ENCODE peak calls at places on chromosomes 7 and 10, in ten cellular contexts. One of them, this sample, is unnamed.

GRCh38 chr10:56178210-56178609 is 182.8 kb downstream of the ZWINT start:
- DNase-seq in activated T-helper 9 cell treated with anti-CD3 and anti-CD28 coated beads, Interleukin-2, amount 50 U/mL, for 16 hours: no peak
- DNase-seq in ELR: no peak
- DNase-seq in dorsolateral prefrontal cortex: no peak
- DNase-seq in SHP77: no peak
- DNase-seq in HS-5: no peak
- DNase-seq in left ventricle myocardium superior: peak
- DNase-seq in cardiac muscle cell: no peak
- DNase-seq in activated T-cell treated with anti-CD3 and anti-CD28 coated beads for 1 hour: no peak
- DNase-seq in stimulated activated CD8-positive, alpha-beta memory T cell treated with anti-CD3 and anti-CD28 coated beads, Interleukin-15, amount 100 ng/mL, for 4 hours: no peak
- DNase-seq in this sample: no peak

GRCh38 chr10:35135861-35136260 is 9.2 kb downstream of the CREM start:
- DNase-seq in activated T-cell treated with anti-CD3 and anti-CD28 coated beads for 1 hour: no peak
- DNase-seq in activated T-helper 9 cell treated with anti-CD3 and anti-CD28 coated beads, Interleukin-2, amount 50 U/mL, for 16 hours: no peak
- DNase-seq in HS-5: no peak
- DNase-seq in SHP77: no peak
- DNase-seq in cardiac muscle cell: no peak
- DNase-seq in dorsolateral prefrontal cortex: no peak
- DNase-seq in ELR: peak
- DNase-seq in left ventricle myocardium superior: no peak
- DNase-seq in stimulated activated CD8-positive, alpha-beta memory T cell treated with anti-CD3 and anti-CD28 coated beads, Interleukin-15, amount 100 ng/mL, for 4 hours: no peak
- DNase-seq in this sample: no peak

GRCh38 chr10:102753724-102754123 is 10.0 kb downstream of the WBP1L start:
- DNase-seq in activated T-cell treated with anti-CD3 and anti-CD28 coated beads for 1 hour: no peak
- DNase-seq in dorsolateral prefrontal cortex: no peak
- DNase-seq in ELR: no peak
- DNase-seq in HS-5: no peak
- DNase-seq in stimulated activated CD8-positive, alpha-beta memory T cell treated with anti-CD3 and anti-CD28 coated beads, Interleukin-15, amount 100 ng/mL, for 4 hours: no peak
- DNase-seq in cardiac muscle cell: no peak
- DNase-seq in SHP77: no peak
- DNase-seq in activated T-helper 9 cell treated with anti-CD3 and anti-CD28 coated beads, Interleukin-2, amount 50 U/mL, for 16 hours: no peak
- DNase-seq in left ventricle myocardium superior: no peak
- DNase-seq in this sample: no peak

GRCh38 chr10:44390585-44391072 is 5.7 kb upstream of the CXCL12 start:
- DNase-seq in SHP77: no peak
- DNase-seq in dorsolateral prefrontal cortex: no peak
- DNase-seq in activated T-helper 9 cell treated with anti-CD3 and anti-CD28 coated beads, Interleukin-2, amount 50 U/mL, for 16 hours: no peak
- DNase-seq in stimulated activated CD8-positive, alpha-beta memory T cell treated with anti-CD3 and anti-CD28 coated beads, Interleukin-15, amount 100 ng/mL, for 4 hours: no peak
- DNase-seq in cardiac muscle cell: peak
- DNase-seq in HS-5: no peak
- DNase-seq in left ventricle myocardium superior: no peak
- DNase-seq in activated T-cell treated with anti-CD3 and anti-CD28 coated beads for 1 hour: no peak
- DNase-seq in ELR: peak
- DNase-seq in this sample: no peak

GRCh38 chr7:101342892-101343291 is 19.8 kb upstream of the COL26A1 start:
- DNase-seq in left ventricle myocardium superior: no peak
- DNase-seq in ELR: no peak
- DNase-seq in activated T-cell treated with anti-CD3 and anti-CD28 coated beads for 1 hour: no peak
- DNase-seq in SHP77: no peak
- DNase-seq in stimulated activated CD8-positive, alpha-beta memory T cell treated with anti-CD3 and anti-CD28 coated beads, Interleukin-15, amount 100 ng/mL, for 4 hours: no peak
- DNase-seq in activated T-helper 9 cell treated with anti-CD3 and anti-CD28 coated beads, Interleukin-2, amount 50 U/mL, for 16 hours: no peak
- DNase-seq in cardiac muscle cell: no peak
- DNase-seq in HS-5: no peak
- DNase-seq in dorsolateral prefrontal cortex: no peak
- DNase-seq in this sample: no peak

GRCh38 chr10:123459371-123460224 is 206.6 kb upstream of the GPR26 start:
- DNase-seq in SHP77: no peak
- DNase-seq in dorsolateral prefrontal cortex: no peak
- DNase-seq in activated T-helper 9 cell treated with anti-CD3 and anti-CD28 coated beads, Interleukin-2, amount 50 U/mL, for 16 hours: no peak
- DNase-seq in ELR: no peak
- DNase-seq in stimulated activated CD8-positive, alpha-beta memory T cell treated with anti-CD3 and anti-CD28 coated beads, Interleukin-15, amount 100 ng/mL, for 4 hours: no peak
- DNase-seq in cardiac muscle cell: no peak
- DNase-seq in left ventricle myocardium superior: no peak
- DNase-seq in HS-5: no peak
- DNase-seq in activated T-cell treated with anti-CD3 and anti-CD28 coated beads for 1 hour: no peak
- DNase-seq in this sample: no peak

GRCh38 chr10:97466755-97467154 is 20.8 kb downstream of the ZDHHC16 start:
- DNase-seq in HS-5: peak
- DNase-seq in SHP77: no peak
- DNase-seq in cardiac muscle cell: no peak
- DNase-seq in dorsolateral prefrontal cortex: no peak
- DNase-seq in activated T-cell treated with anti-CD3 and anti-CD28 coated beads for 1 hour: no peak
- DNase-seq in ELR: peak
- DNase-seq in activated T-helper 9 cell treated with anti-CD3 and anti-CD28 coated beads, Interleukin-2, amount 50 U/mL, for 16 hours: no peak
- DNase-seq in left ventricle myocardium superior: no peak
- DNase-seq in stimulated activated CD8-positive, alpha-beta memory T cell treated with anti-CD3 and anti-CD28 coated beads, Interleukin-15, amount 100 ng/mL, for 4 hours: no peak
- DNase-seq in this sample: no peak

GRCh38 chr10:122487231-122487765 is 25.9 kb downstream of the HTRA1 start:
- DNase-seq in SHP77: peak
- DNase-seq in activated T-cell treated with anti-CD3 and anti-CD28 coated beads for 1 hour: no peak
- DNase-seq in ELR: no peak
- DNase-seq in stimulated activated CD8-positive, alpha-beta memory T cell treated with anti-CD3 and anti-CD28 coated beads, Interleukin-15, amount 100 ng/mL, for 4 hours: no peak
- DNase-seq in dorsolateral prefrontal cortex: peak
- DNase-seq in left ventricle myocardium superior: no peak
- DNase-seq in cardiac muscle cell: no peak
- DNase-seq in HS-5: no peak
- DNase-seq in activated T-helper 9 cell treated with anti-CD3 and anti-CD28 coated beads, Interleukin-2, amount 50 U/mL, for 16 hours: no peak
- DNase-seq in this sample: no peak

GRCh38 chr7:122919643-122920181 is 33.5 kb upstream of the CADPS2 start:
- DNase-seq in cardiac muscle cell: no peak
- DNase-seq in SHP77: no peak
- DNase-seq in dorsolateral prefrontal cortex: no peak
- DNase-seq in ELR: no peak
- DNase-seq in left ventricle myocardium superior: no peak
- DNase-seq in stimulated activated CD8-positive, alpha-beta memory T cell treated with anti-CD3 and anti-CD28 coated beads, Interleukin-15, amount 100 ng/mL, for 4 hours: no peak
- DNase-seq in activated T-cell treated with anti-CD3 and anti-CD28 coated beads for 1 hour: no peak
- DNase-seq in HS-5: no peak
- DNase-seq in activated T-helper 9 cell treated with anti-CD3 and anti-CD28 coated beads, Interleukin-2, amount 50 U/mL, for 16 hours: no peak
- DNase-seq in this sample: no peak

GRCh38 chr7:103423467-103424179 is 22.4 kb downstream of the SLC26A5 start:
- DNase-seq in dorsolateral prefrontal cortex: no peak
- DNase-seq in activated T-helper 9 cell treated with anti-CD3 and anti-CD28 coated beads, Interleukin-2, amount 50 U/mL, for 16 hours: no peak
- DNase-seq in ELR: no peak
- DNase-seq in HS-5: no peak
- DNase-seq in cardiac muscle cell: no peak
- DNase-seq in SHP77: no peak
- DNase-seq in stimulated activated CD8-positive, alpha-beta memory T cell treated with anti-CD3 and anti-CD28 coated beads, Interleukin-15, amount 100 ng/mL, for 4 hours: no peak
- DNase-seq in activated T-cell treated with anti-CD3 and anti-CD28 coated beads for 1 hour: no peak
- DNase-seq in left ventricle myocardium superior: no peak
- DNase-seq in this sample: no peak

GRCh38 chr7:101555269-101555920 is 73.7 kb downstream of the MYL10 start:
- DNase-seq in cardiac muscle cell: no peak
- DNase-seq in dorsolateral prefrontal cortex: peak
- DNase-seq in stimulated activated CD8-positive, alpha-beta memory T cell treated with anti-CD3 and anti-CD28 coated beads, Interleukin-15, amount 100 ng/mL, for 4 hours: no peak
- DNase-seq in HS-5: no peak
- DNase-seq in ELR: no peak
- DNase-seq in activated T-cell treated with anti-CD3 and anti-CD28 coated beads for 1 hour: no peak
- DNase-seq in activated T-helper 9 cell treated with anti-CD3 and anti-CD28 coated beads, Interleukin-2, amount 50 U/mL, for 16 hours: no peak
- DNase-seq in SHP77: no peak
- DNase-seq in left ventricle myocardium superior: no peak
- DNase-seq in this sample: no peak

GRCh38 chr7:132965951-132966350 is 115.9 kb downstream of the CHCHD3 start:
- DNase-seq in left ventricle myocardium superior: no peak
- DNase-seq in activated T-cell treated with anti-CD3 and anti-CD28 coated beads for 1 hour: no peak
- DNase-seq in SHP77: no peak
- DNase-seq in HS-5: no peak
- DNase-seq in stimulated activated CD8-positive, alpha-beta memory T cell treated with anti-CD3 and anti-CD28 coated beads, Interleukin-15, amount 100 ng/mL, for 4 hours: no peak
- DNase-seq in cardiac muscle cell: no peak
- DNase-seq in activated T-helper 9 cell treated with anti-CD3 and anti-CD28 coated beads, Interleukin-2, amount 50 U/mL, for 16 hours: no peak
- DNase-seq in ELR: peak
- DNase-seq in dorsolateral prefrontal cortex: no peak
- DNase-seq in this sample: no peak

GRCh38 chr10:59672150-59672875 is 37.3 kb downstream of the SLC16A9 start:
- DNase-seq in HS-5: no peak
- DNase-seq in ELR: no peak
- DNase-seq in dorsolateral prefrontal cortex: no peak
- DNase-seq in cardiac muscle cell: no peak
- DNase-seq in activated T-cell treated with anti-CD3 and anti-CD28 coated beads for 1 hour: no peak
- DNase-seq in left ventricle myocardium superior: no peak
- DNase-seq in activated T-helper 9 cell treated with anti-CD3 and anti-CD28 coated beads, Interleukin-2, amount 50 U/mL, for 16 hours: no peak
- DNase-seq in stimulated activated CD8-positive, alpha-beta memory T cell treated with anti-CD3 and anti-CD28 coated beads, Interleukin-15, amount 100 ng/mL, for 4 hours: no peak
- DNase-seq in SHP77: no peak
- DNase-seq in this sample: no peak

GRCh38 chr7:116736927-116737715 is 65.1 kb downstream of the MET start:
- DNase-seq in SHP77: no peak
- DNase-seq in dorsolateral prefrontal cortex: no peak
- DNase-seq in cardiac muscle cell: peak
- DNase-seq in activated T-helper 9 cell treated with anti-CD3 and anti-CD28 coated beads, Interleukin-2, amount 50 U/mL, for 16 hours: no peak
- DNase-seq in stimulated activated CD8-positive, alpha-beta memory T cell treated with anti-CD3 and anti-CD28 coated beads, Interleukin-15, amount 100 ng/mL, for 4 hours: no peak
- DNase-seq in left ventricle myocardium superior: no peak
- DNase-seq in ELR: peak
- DNase-seq in activated T-cell treated with anti-CD3 and anti-CD28 coated beads for 1 hour: no peak
- DNase-seq in HS-5: no peak
- DNase-seq in this sample: no peak

GRCh38 chr10:10821926-10822325 is 195.7 kb upstream of the CELF2 start:
- DNase-seq in HS-5: no peak
- DNase-seq in activated T-helper 9 cell treated with anti-CD3 and anti-CD28 coated beads, Interleukin-2, amount 50 U/mL, for 16 hours: no peak
- DNase-seq in activated T-cell treated with anti-CD3 and anti-CD28 coated beads for 1 hour: no peak
- DNase-seq in cardiac muscle cell: no peak
- DNase-seq in left ventricle myocardium superior: no peak
- DNase-seq in stimulated activated CD8-positive, alpha-beta memory T cell treated with anti-CD3 and anti-CD28 coated beads, Interleukin-15, amount 100 ng/mL, for 4 hours: no peak
- DNase-seq in SHP77: no peak
- DNase-seq in dorsolateral prefrontal cortex: no peak
- DNase-seq in ELR: no peak
- DNase-seq in this sample: no peak

This sample was measured in ovary.